ENCODE peak calls at places on chromosomes 3 and 15, in nine cellular contexts. C, J, F, Q, O, Y, H, I and L are unnamed samples. For H3K4me1, the result is how much of the 10 kb centered on the place peaks cover.

GRCh38 chr3:185712337-185712736 is 112.5 kb downstream of the IGF2BP2 start:
- DNase-seq in J (no peak), Q (no peak), O (no peak), I (no peak), Y (peak), C (no peak), H (no peak), F (no peak), L (no peak)

GRCh38 chr3:58206406-58207011 is 4.3 kb downstream of the DNASE1L3 start:
- DNase-seq in I (no peak), Q (no peak), Y (peak), H (no peak), F (no peak), J (no peak), O (peak), C (no peak), L (no peak)

GRCh38 chr3:106810461-106810733 is 566.8 kb upstream of the CCDC54 start:
- DNase-seq in O (no peak), I (no peak), Y (peak), H (no peak), Q (no peak), C (no peak), J (no peak), F (no peak), L (no peak)

GRCh38 chr15:74933573-74933972 is 4.3 kb downstream of the COX5A start:
- DNase-seq in I (no peak), H (no peak), O (no peak), Q (no peak), Y (no peak), J (no peak), C (no peak), F (no peak), L (no peak)

GRCh38 chr15:58002338-58003126 is 63.0 kb downstream of the ALDH1A2 start:
- DNase-seq in Y (no peak), C (no peak), F (no peak), J (no peak), Q (no peak), H (no peak), I (no peak), O (no peak), L (no peak)

GRCh38 chr3:99708207-99708745 is 69.9 kb downstream of the COL8A1 start:
- DNase-seq in J (no peak), C (no peak), I (no peak), F (no peak), H (no peak), Q (no peak), O (no peak), Y (peak), L (no peak)

GRCh38 chr3:32278714-32279113 is 40.2 kb downstream of the CMTM8 start:
- DNase-seq in Q (no peak), O (no peak), J (no peak), I (no peak), C (no peak), F (no peak), Y (peak), H (no peak), L (no peak)

GRCh38 chr15:99755692-99756409 is 22.6 kb upstream of the LYSMD4 start:
- DNase-seq in H (peak), O (peak), F (no peak), Y (peak), J (peak), I (peak), Q (no peak), C (no peak), L (no peak)

GRCh38 chr3:30894521-30895289 is at the start of gene GADL1:
- DNase-seq in I (peak), H (peak), O (peak), J (peak), Y (peak), C (peak), Q (no peak), F (peak), L (no peak)

GRCh38 chr15:98927057-98927456 is 80.5 kb downstream of the PGPEP1L start:
- DNase-seq in F (no peak), C (no peak), Q (no peak), H (no peak), I (no peak), J (no peak), O (no peak), Y (no peak), L (no peak)

GRCh38 chr15:80693682-80694623 is 1.2 kb upstream of the ABHD17C start:
- DNase-seq in H (no peak), C (no peak), Y (no peak), J (no peak), O (peak), Q (no peak), F (no peak), I (no peak), L (no peak)

GRCh38 chr3:165640970-165641369 is 196.3 kb downstream of the BCHE start:
- DNase-seq in Q (no peak), F (no peak), C (no peak), J (no peak), I (no peak), O (no peak), Y (no peak), H (no peak), L (no peak)

GRCh38 chr3:41991399-41991798 is 29.5 kb upstream of the ULK4 start:
- DNase-seq in C (no peak), Q (no peak), Y (no peak), J (no peak), O (no peak), F (no peak), H (no peak), I (no peak), L (no peak)

GRCh38 chr3:38583688-38584087 is 65.8 kb downstream of the SCN5A start:
- DNase-seq in F (peak), J (no peak), Q (no peak), Y (no peak), C (no peak), H (no peak), O (no peak), I (peak), L (no peak)

GRCh38 chr3:150763841-150764483 is 993 bp upstream of the SIAH2 start:
- DNase-seq in F (peak), Y (peak), H (peak), I (peak), J (peak), O (peak), C (peak), Q (no peak), L (no peak)

GRCh38 chr3:188197388-188197847 is 43.5 kb downstream of the LPP start:
- DNase-seq in Y (peak), I (no peak), C (no peak), J (no peak), O (no peak), F (no peak), Q (no peak), H (no peak), L (no peak)

GRCh38 chr3:150545419-150546225 is 674 bp downstream of the SERP1 start:
- DNase-seq in I (no peak), O (no peak), H (peak), Q (no peak), Y (peak), J (peak), F (no peak), C (no peak), L (peak)

GRCh38 chr3:25870452-25870851 is 80.6 kb downstream of the OXSM start:
- DNase-seq in I (no peak), H (no peak), C (no peak), F (no peak), O (no peak), J (no peak), Q (no peak), Y (peak), L (no peak)

GRCh38 chr3:94082412-94082937 is 19.6 kb downstream of the NSUN3 start:
- DNase-seq in Y (peak), Q (no peak), F (no peak), J (no peak), O (no peak), I (no peak), H (no peak), C (no peak), L (no peak)

GRCh38 chr3:120683213-120683612 is 1.2 kb upstream of the HGD start:
- DNase-seq in O (no peak), Y (peak), Q (no peak), F (no peak), H (no peak), J (no peak), I (no peak), C (no peak), L (no peak)

GRCh38 chr3:18740631-18741583 is 315.8 kb upstream of the SATB1 start:
- DNase-seq in C (no peak), H (no peak), F (no peak), Y (no peak), I (no peak), Q (peak), O (no peak), J (no peak), L (no peak)

GRCh38 chr15:68546318-68546717 is 32.5 kb upstream of the CORO2B start:
- DNase-seq in C (no peak), I (no peak), J (no peak), Q (no peak), Y (no peak), F (no peak), H (no peak), O (no peak), L (no peak)

GRCh38 chr15:63605036-63605435 is 7.8 kb downstream of the FBXL22 start:
- DNase-seq in F (no peak), J (no peak), I (no peak), H (no peak), Y (no peak), C (no peak), O (no peak), Q (no peak), L (no peak)

GRCh38 chr3:44981220-44981619 is 5.2 kb downstream of the EXOSC7 start:
- DNase-seq in F (no peak), I (no peak), J (no peak), Q (no peak), Y (peak), H (no peak), C (no peak), O (no peak), L (no peak)

GRCh38 chr3:196793224-196793623 is 53.6 kb downstream of the PAK2 start:
- DNase-seq in I (no peak), C (no peak), H (peak), J (no peak), F (no peak), O (peak), Q (no peak), Y (peak), L (no peak)

DNA sequence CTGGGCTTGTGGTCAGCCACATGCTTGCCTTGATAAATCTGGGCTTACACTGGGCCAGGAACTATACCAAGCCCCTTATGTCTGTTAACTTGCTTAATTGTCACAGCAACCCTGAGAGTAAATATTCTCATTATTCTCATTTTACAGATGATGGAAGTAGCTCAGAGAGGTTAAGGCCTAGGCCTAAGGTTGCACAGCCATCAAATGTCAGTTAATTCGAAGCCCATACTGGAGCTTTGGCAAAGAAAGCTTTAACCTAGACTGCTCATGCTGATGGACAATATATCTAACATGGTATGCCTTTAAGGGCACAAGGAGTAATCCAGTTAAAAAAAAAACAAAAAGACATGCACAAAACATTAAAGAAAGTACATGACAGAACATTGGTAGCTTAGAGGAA is 220.1 kb downstream of the FEZF2 start:
- DNase-seq in J (no peak), I (no peak), F (no peak), C (no peak), O (no peak), H (no peak), Y (no peak), Q (no peak), L (no peak)
- H3K4me1 ChIP-seq in J (under half), I (under half), F (half or more), C (under half), O (under half), H (under half), Y (under half), Q (under half), L (under half)

GRCh38 chr15:32692286-32692685 is 25.5 kb upstream of the GREM1 start:
- DNase-seq in O (no peak), J (no peak), I (no peak), Y (no peak), Q (no peak), C (no peak), F (no peak), H (no peak), L (no peak)

GRCh38 chr15:32698773-32699390 is 18.9 kb upstream of the GREM1 start:
- DNase-seq in I (no peak), Y (peak), C (no peak), Q (no peak), H (no peak), J (no peak), O (no peak), F (no peak), L (no peak)

GRCh38 chr15:32691316-32692032 is 26.3 kb upstream of the GREM1 start:
- DNase-seq in C (no peak), J (no peak), Q (no peak), F (no peak), Y (no peak), O (no peak), H (no peak), I (no peak), L (no peak)

GRCh38 chr15:32694222-32694983 is 23.4 kb upstream of the GREM1 start:
- DNase-seq in J (no peak), F (no peak), Y (no peak), O (no peak), Q (no peak), I (no peak), H (no peak), C (no peak), L (no peak)
- H3K4me3 ChIP-seq in J (no peak), F (no peak), Y (no peak), O (no peak), Q (no peak), I (no peak), H (no peak), C (no peak), L (no peak)

DNA sequence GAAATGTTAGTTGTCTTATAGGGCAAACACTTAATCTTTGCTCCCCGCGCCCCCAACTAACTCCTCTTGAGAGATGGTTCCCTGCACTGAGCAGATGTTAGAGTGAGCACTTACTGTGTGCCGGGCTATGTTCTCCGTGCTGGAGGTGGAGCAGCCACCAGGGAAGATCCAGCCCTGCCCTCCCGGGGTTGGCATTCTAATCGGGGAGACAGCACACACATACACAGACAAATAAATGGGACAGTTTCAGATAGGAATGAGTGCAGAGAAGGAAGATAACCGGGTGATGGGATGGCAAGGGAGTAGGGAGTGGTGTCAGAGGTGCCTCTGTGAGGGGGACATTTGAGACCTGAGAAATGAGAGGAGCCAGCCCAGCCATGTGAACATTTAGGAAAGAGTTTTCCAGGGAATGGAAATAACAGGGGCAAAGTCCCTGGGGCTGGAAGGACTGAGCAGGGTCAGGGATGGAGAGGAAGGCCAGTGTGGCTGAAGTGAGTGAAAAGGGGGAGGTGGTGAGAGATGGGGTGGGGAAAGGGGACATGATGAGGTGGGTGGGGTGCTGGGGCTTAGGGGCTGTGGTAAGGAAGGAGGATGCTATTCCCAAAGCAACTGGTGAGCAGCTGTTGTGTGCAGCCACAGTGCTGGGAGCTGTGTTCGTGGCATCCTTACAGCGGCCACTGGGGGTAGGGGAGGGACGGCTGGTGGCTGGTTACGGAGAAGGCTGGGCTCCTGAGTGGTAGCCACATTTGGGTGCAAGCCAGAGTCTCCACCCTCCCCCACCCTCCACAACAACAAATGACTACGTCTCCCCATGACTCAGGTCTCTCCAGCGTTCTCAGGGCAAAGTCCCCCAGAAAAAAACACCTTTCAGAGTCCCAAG is 15.4 kb upstream of the FGD5 start:
- DNase-seq in I (no peak), Q (no peak), C (no peak), J (peak), F (no peak), H (peak), O (peak), Y (peak), L (no peak)
- H3K4me1 ChIP-seq in I (under half), Q (under half), C (under half), J (under half), F (under half), H (under half), O (under half), Y (under half), L (under half)

GRCh38 chr3:172247525-172248274 is 200.6 kb downstream of the GHSR start:
- DNase-seq in O (no peak), H (no peak), F (no peak), J (no peak), Q (no peak), C (no peak), I (no peak), Y (no peak), L (no peak)

GRCh38 chr3:172249039-172249438 is 199.2 kb downstream of the GHSR start:
- DNase-seq in O (no peak), H (no peak), J (no peak), F (no peak), Y (peak), I (no peak), Q (no peak), C (no peak), L (no peak)

GRCh38 chr3:172241385-172241784 is 202.0 kb downstream of the FNDC3B start:
- DNase-seq in O (no peak), J (no peak), I (no peak), F (no peak), H (no peak), C (no peak), Q (no peak), Y (no peak), L (no peak)

GRCh38 chr3:172244011-172244410 is 204.2 kb downstream of the GHSR start:
- DNase-seq in O (peak), H (no peak), C (no peak), I (no peak), J (no peak), F (no peak), Y (peak), Q (no peak), L (no peak)

DNA sequence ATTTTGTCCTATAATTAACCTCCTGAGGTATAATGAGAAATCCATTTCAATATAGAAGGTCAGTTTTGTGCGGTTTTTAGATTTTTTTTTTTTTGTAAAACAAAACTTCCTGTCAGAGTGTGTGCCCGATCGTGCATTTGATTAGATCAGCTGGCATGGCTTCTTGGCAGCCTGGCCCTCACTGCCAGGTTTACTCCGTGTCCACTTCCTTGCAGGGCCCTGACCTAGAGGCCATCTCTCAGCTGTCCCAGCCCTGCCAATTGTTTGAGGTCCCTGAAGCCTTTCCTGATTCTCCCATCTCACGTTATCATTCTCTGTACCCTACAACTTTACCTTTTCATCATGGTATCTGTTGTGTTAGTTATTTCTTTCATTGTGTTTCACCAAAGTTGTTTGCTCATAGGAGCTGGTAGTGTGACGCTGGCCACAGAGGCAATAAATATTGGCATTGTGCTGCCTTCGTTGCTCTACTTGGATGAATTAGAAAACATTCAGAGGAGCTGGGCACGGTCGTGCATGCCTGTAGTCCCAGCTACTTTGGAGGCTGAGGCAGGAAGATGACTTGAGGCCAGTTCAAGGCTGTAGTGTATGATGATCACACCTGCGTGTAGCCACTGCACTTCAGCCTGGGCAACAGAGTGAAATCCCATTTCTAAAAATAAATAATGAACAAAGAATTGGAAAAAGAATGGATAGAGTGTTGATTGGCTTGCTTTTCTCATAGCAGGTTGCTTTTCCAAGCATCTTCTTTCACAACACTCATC is 202.0 kb downstream of the GHSR start:
- DNase-seq in C (no peak), J (no peak), I (no peak), O (no peak), Y (no peak), F (no peak), Q (no peak), H (no peak), L (no peak)
- H3K4me3 ChIP-seq in C (no peak), J (no peak), I (no peak), O (no peak), Y (no peak), F (no peak), Q (no peak), H (no peak), L (no peak)

GRCh38 chr3:9293066-9293465 is 43.6 kb upstream of the SRGAP3 start:
- DNase-seq in F (no peak), Y (no peak), H (no peak), I (no peak), C (no peak), O (no peak), Q (no peak), J (no peak), L (no peak)
- H3K4me1 ChIP-seq in F (under half), Y (under half), H (under half), I (under half), C (under half), O (under half), Q (under half), J (under half), L (under half)

GRCh38 chr3:66410371-66410770 is 90.5 kb downstream of the LRIG1 start:
- DNase-seq in C (no peak), H (no peak), Q (no peak), F (no peak), I (no peak), O (no peak), Y (no peak), J (peak), L (no peak)
- H3K4me3 ChIP-seq in C (no peak), H (no peak), Q (no peak), F (no peak), I (no peak), O (no peak), Y (no peak), J (no peak), L (no peak)

GRCh38 chr15:90597477-90598052 is 67.8 kb downstream of the CRTC3 start:
- DNase-seq in J (no peak), I (no peak), O (no peak), Q (no peak), F (no peak), Y (no peak), C (no peak), H (no peak), L (no peak)

GRCh38 chr15:90596943-90597342 is 67.2 kb downstream of the CRTC3 start:
- DNase-seq in H (no peak), F (no peak), Q (no peak), Y (no peak), O (no peak), J (no peak), C (peak), I (no peak), L (no peak)

GRCh38 chr15:90594297-90594696 is 64.6 kb downstream of the CRTC3 start:
- DNase-seq in C (no peak), I (peak), Y (peak), O (no peak), J (peak), F (peak), Q (peak), H (no peak), L (peak)

GRCh38 chr15:90593469-90594158 is 63.9 kb downstream of the CRTC3 start:
- DNase-seq in O (no peak), J (no peak), I (no peak), C (peak), H (no peak), F (no peak), Q (no peak), Y (no peak), L (no peak)

GRCh38 chr15:90595760-90596155 is 66.0 kb downstream of the CRTC3 start:
- DNase-seq in H (no peak), J (no peak), O (no peak), I (no peak), Q (no peak), Y (no peak), F (no peak), C (peak), L (no peak)
- H3K4me1 ChIP-seq in H (under half), J (under half), O (half or more), I (half or more), Q (half or more), Y (under half), F (half or more), C (half or more), L (half or more)

GRCh38 chr15:65530318-65531111 is at the start of gene HACD3:
- DNase-seq in Y (peak), C (peak), F (peak), J (peak), Q (peak), H (peak), I (peak), O (peak), L (no peak)

GRCh38 chr15:65535192-65535591 is 4.9 kb downstream of the HACD3 start:
- DNase-seq in C (no peak), F (no peak), I (no peak), Y (peak), Q (no peak), J (no peak), O (no peak), H (no peak), L (no peak)

GRCh38 chr15:65533057-65533752 is 2.9 kb downstream of the HACD3 start:
- DNase-seq in F (no peak), C (no peak), J (no peak), Y (no peak), I (no peak), Q (no peak), H (peak), O (no peak), L (no peak)

GRCh38 chr15:65529754-65530317 is 427 bp upstream of the HACD3 start:
- DNase-seq in O (no peak), C (no peak), Q (no peak), I (no peak), Y (no peak), J (no peak), H (no peak), F (no peak), L (no peak)

GRCh38 chr15:65532738-65533051 is 2.4 kb downstream of the HACD3 start:
- DNase-seq in F (no peak), Q (no peak), C (no peak), I (no peak), J (no peak), O (peak), Y (peak), H (peak), L (no peak)
- H3K4me3 ChIP-seq in F (no peak), Q (no peak), C (no peak), I (no peak), J (no peak), O (no peak), Y (no peak), H (no peak), L (no peak)